ENCODE peak calls at places on chromosomes 3 and 15, in five cellular contexts. Q is endodermal cell, S is left lung, L is heart right ventricle, O is uterus. F is an unnamed sample. For H3K36me3 and H3K4me1, the result is how much of the 10 kb centered on the place peaks cover.

GRCh38 chr3:71784201-71784913 is 591 bp downstream of the PROK2 start:
- DNase-seq in Q (peak), L (no peak), O (no peak), S (no peak), F (no peak)

GRCh38 chr3:48595526-48596121 is 495 bp upstream of the COL7A1 start:
- DNase-seq in Q (peak), L (no peak), S (peak), O (peak), F (peak)

GRCh38 chr15:74828835-74829234 is 2.4 kb downstream of the CPLX3 start:
- DNase-seq in S (no peak), O (no peak), Q (no peak), L (no peak), F (no peak)

GRCh38 chr3:170317954-170318353 is 39.6 kb upstream of the SKIL start:
- DNase-seq in L (no peak), S (no peak), Q (no peak), O (no peak), F (no peak)

GRCh38 chr3:60588806-60589205 is 662.4 kb downstream of the FHIT start:
- DNase-seq in S (no peak), L (no peak), Q (no peak), O (no peak), F (no peak)

GRCh38 chr3:160372780-160373179 is 26.2 kb downstream of the IFT80 start:
- DNase-seq in O (no peak), Q (no peak), S (no peak), L (no peak), F (no peak)

GRCh38 chr3:29585368-29585767 is 304.5 kb downstream of the RBMS3 start:
- DNase-seq in O (no peak), L (no peak), Q (no peak), S (no peak), F (no peak)

GRCh38 chr3:184604039-184604955 is 42.7 kb downstream of the EPHB3 start:
- DNase-seq in S (no peak), O (peak), Q (peak), L (no peak), F (no peak)

GRCh38 chr3:161275919-161276318 is 54.8 kb downstream of the NMD3 start:
- DNase-seq in O (no peak), L (no peak), Q (no peak), S (no peak), F (no peak)

DNA sequence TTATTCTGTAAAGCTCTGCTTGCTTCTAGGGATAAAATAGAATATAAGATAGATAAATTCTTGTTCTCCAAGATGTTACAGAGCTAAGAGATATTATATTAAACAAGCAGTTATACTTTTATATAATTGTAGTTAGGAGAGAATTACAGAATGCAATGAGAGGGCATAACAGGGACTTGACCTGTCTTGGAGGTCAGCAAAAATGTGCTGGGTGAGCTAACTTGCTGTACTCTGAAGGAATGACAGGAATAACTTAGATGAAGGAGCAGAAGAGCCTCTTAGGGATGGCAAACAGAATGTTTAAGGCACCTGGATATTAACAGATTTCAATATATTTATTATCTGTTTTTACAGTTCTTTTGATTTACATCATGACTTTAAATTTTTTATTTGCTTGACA is 33.2 kb downstream of the ZNF654 start:
- DNase-seq in Q (no peak), S (no peak), L (no peak), O (no peak), F (no peak)
- H3K36me3 ChIP-seq in Q (under half), S (under half), L (under half), O (under half), F (under half)

GRCh38 chr3:37995652-37996641 is 5.4 kb downstream of the VILL start:
- DNase-seq in O (no peak), L (no peak), S (peak), Q (peak), F (no peak)
- H3K4me1 ChIP-seq in O (under half), L (under half), S (under half), Q (under half), F (under half)

GRCh38 chr15:38130739-38131498 is 121.7 kb upstream of the SPRED1 start:
- DNase-seq in L (peak), O (peak), Q (peak), S (peak), F (peak)

GRCh38 chr15:38130200-38130567 is 122.5 kb upstream of the SPRED1 start:
- DNase-seq in S (no peak), L (no peak), O (no peak), Q (no peak), F (no peak)

GRCh38 chr15:38129531-38130199 is 123.0 kb upstream of the SPRED1 start:
- DNase-seq in L (peak), S (peak), O (peak), Q (no peak), F (peak)

GRCh38 chr15:38127306-38127731 is 125.3 kb upstream of the SPRED1 start:
- DNase-seq in Q (no peak), L (no peak), O (no peak), S (no peak), F (no peak)

GRCh38 chr15:38128389-38128788 is 124.2 kb upstream of the SPRED1 start:
- DNase-seq in S (no peak), L (no peak), Q (no peak), O (no peak), F (no peak)
- H3K27ac ChIP-seq in S (peak), L (peak), Q (no peak), O (no peak), F (no peak)

GRCh38 chr15:70060214-70061085 is 37.3 kb downstream of the TLE3 start:
- DNase-seq in L (no peak), O (no peak), Q (no peak), S (no peak), F (no peak)
- H3K36me3 ChIP-seq in L (under half), O (under half), Q (half or more), S (under half), F (under half)